ENCODE peak calls at places on chromosome 3, in four cellular contexts. D is GM04504, P is AML-193, W is fibroblast of pulmonary artery. E is an unnamed sample.

GRCh38 chr3:13539671-13540070 is 9.3 kb upstream of the FBLN2 start:
- DNase-seq in D (no peak), W (no peak), P (no peak), E (no peak)

GRCh38 chr3:23457697-23458096 is 254.6 kb downstream of the UBE2E2 start:
- DNase-seq in P (no peak), W (no peak), D (no peak), E (no peak)

GRCh38 chr3:175956964-175957363 is 1097.8 kb downstream of the NAALADL2 start:
- DNase-seq in W (peak), P (no peak), D (no peak), E (no peak)

GRCh38 chr3:37872413-37873160 is 10.9 kb downstream of the CTDSPL start:
- DNase-seq in P (no peak), W (peak), D (no peak), E (no peak)

GRCh38 chr3:112814256-112814655 is 32.4 kb downstream of the CD200R1L start:
- DNase-seq in D (peak), P (peak), W (peak), E (no peak)

GRCh38 chr3:172808969-172809546 is 58.5 kb downstream of the ECT2 start:
- DNase-seq in D (peak), P (peak), W (peak), E (no peak)

GRCh38 chr3:65331730-65332129 is 643.9 kb upstream of the ADAMTS9 start:
- DNase-seq in P (no peak), D (no peak), W (no peak), E (no peak)

GRCh38 chr3:48013288-48013980 is 2.8 kb downstream of the MAP4 start:
- DNase-seq in D (peak), P (no peak), W (peak), E (peak)

GRCh38 chr3:60760145-60760544 is 491.1 kb downstream of the FHIT start:
- DNase-seq in D (no peak), P (peak), W (no peak), E (no peak)

GRCh38 chr3:4772171-4772804 is 206.9 kb upstream of the BHLHE40 start:
- DNase-seq in W (peak), D (peak), P (no peak), E (peak)

GRCh38 chr3:133293397-133294107 is 106.3 kb upstream of the BFSP2 start:
- DNase-seq in W (no peak), P (no peak), D (no peak), E (no peak)

GRCh38 chr3:45491344-45491743 is 103.0 kb downstream of the LARS2 start:
- DNase-seq in W (no peak), D (no peak), P (no peak), E (no peak)

GRCh38 chr3:56763233-56763632 is 38.5 kb downstream of the ARHGEF3 start:
- DNase-seq in D (no peak), P (no peak), W (no peak), E (no peak)

GRCh38 chr3:184540777-184541681 is 20.6 kb upstream of the EPHB3 start:
- DNase-seq in W (peak), P (peak), D (no peak), E (peak)

GRCh38 chr3:27669505-27670085 is 52.5 kb downstream of the EOMES start:
- DNase-seq in P (no peak), W (no peak), D (no peak), E (no peak)

GRCh38 chr3:11953350-11953749 is 50.8 kb upstream of the SYN2 start:
- DNase-seq in W (no peak), P (no peak), D (no peak), E (no peak)

GRCh38 chr3:31634485-31634884 is 101.8 kb downstream of the STT3B start:
- DNase-seq in W (peak), D (peak), P (no peak), E (no peak)

GRCh38 chr3:16961621-16962205 is 77.0 kb downstream of the PLCL2 start:
- DNase-seq in P (no peak), W (no peak), D (no peak), E (no peak)

GRCh38 chr3:159593927-159594605 is 394.6 kb upstream of the IL12A start:
- DNase-seq in D (no peak), W (no peak), P (no peak), E (no peak)

GRCh38 chr3:127808197-127808596 is 14.1 kb downstream of the MGLL start:
- DNase-seq in W (no peak), P (no peak), D (no peak), E (no peak)

GRCh38 chr3:143067201-143067600 is 52.4 kb upstream of the CHST2 start:
- DNase-seq in P (no peak), W (no peak), D (peak), E (no peak)

GRCh38 chr3:42118762-42119361 is 27.7 kb downstream of the TRAK1 start:
- DNase-seq in D (no peak), P (peak), W (peak), E (no peak)

GRCh38 chr3:122959339-122959738 is 68.2 kb downstream of the SEMA5B start:
- DNase-seq in P (no peak), W (no peak), D (no peak), E (no peak)

GRCh38 chr3:196741401-196741761 is 1.7 kb downstream of the PAK2 start:
- DNase-seq in P (no peak), D (no peak), W (no peak), E (no peak)

GRCh38 chr3:194588741-194589140 is 44.5 kb downstream of the TMEM44 start:
- DNase-seq in P (no peak), W (peak), D (no peak), E (no peak)

GRCh38 chr3:19945405-19946290 is 1.2 kb upstream of the RAB5A start:
- DNase-seq in W (no peak), D (no peak), P (no peak), E (no peak)

GRCh38 chr3:79052054-79052681 is 715.6 kb downstream of the ROBO1 start:
- DNase-seq in D (no peak), W (no peak), P (no peak), E (no peak)

GRCh38 chr3:52086461-52086860 is 30.1 kb upstream of the DUSP7 start:
- DNase-seq in W (no peak), D (no peak), P (no peak), E (peak)

GRCh38 chr3:48560648-48561018 is 2.9 kb downstream of the UCN2 start:
- DNase-seq in P (no peak), D (no peak), W (no peak), E (no peak)

GRCh38 chr3:74033366-74033765 is 408.6 kb upstream of the PDZRN3 start:
- DNase-seq in P (no peak), W (no peak), D (no peak), E (no peak)

GRCh38 chr3:171495413-171495812 is 35.2 kb upstream of the TNIK start:
- DNase-seq in D (no peak), P (no peak), W (no peak), E (no peak)